ENCODE peak calls at places on chromosomes 3 and 15, in four cellular contexts. N is Right ventricle myocardium superior; C is stimulated activated effector memory CD8-positive, alpha-beta T cell treated with anti-CD3 and anti-CD28 coated beads, Interleukin-12 subunit alpha, Interleukin-12 subunit beta, amount 100 ng/mL, for 72 hours; O is foreskin melanocyte. R is an unnamed sample.

GRCh38 chr15:67193223-67194009 is 61.0 kb downstream of the AAGAB start:
- DNase-seq in N (no peak), C (no peak), O (no peak), R (no peak)

GRCh38 chr3:184289426-184289938 is 9.6 kb upstream of the PSMD2 start:
- DNase-seq in N (no peak), C (peak), O (peak), R (peak)

GRCh38 chr3:187783098-187783497 is 37.8 kb upstream of the BCL6 start:
- DNase-seq in N (peak), C (no peak), O (no peak), R (no peak)

GRCh38 chr15:65335278-65336055 is 31.0 kb downstream of the RNU5B-1 start:
- DNase-seq in N (no peak), C (no peak), O (no peak), R (no peak)

GRCh38 chr3:55439657-55440405 is 47.3 kb downstream of the WNT5A start:
- DNase-seq in N (no peak), C (no peak), O (no peak), R (no peak)

GRCh38 chr3:143067201-143067600 is 52.4 kb upstream of the CHST2 start:
- DNase-seq in N (no peak), C (no peak), O (no peak), R (no peak)

GRCh38 chr3:32371466-32372212 is 20.0 kb upstream of the CMTM7 start:
- DNase-seq in N (no peak), C (no peak), O (no peak), R (no peak)

GRCh38 chr3:167304077-167304476 is 76.0 kb downstream of the ZBBX start:
- DNase-seq in N (no peak), C (no peak), O (no peak), R (no peak)

GRCh38 chr15:58690703-58691102 is 58.8 kb downstream of the ADAM10 start:
- DNase-seq in N (no peak), C (no peak), O (no peak), R (no peak)

GRCh38 chr3:44442591-44443309 is 34.7 kb downstream of the ZNF445 start:
- DNase-seq in N (no peak), C (no peak), O (no peak), R (no peak)

GRCh38 chr3:39250116-39250747 is 29.6 kb downstream of the CX3CR1 start:
- DNase-seq in N (no peak), C (no peak), O (peak), R (no peak)

GRCh38 chr3:178736300-178736699 is 200.1 kb downstream of the KCNMB2 start:
- DNase-seq in N (no peak), C (no peak), O (no peak), R (no peak)

GRCh38 chr15:76809704-76810103 is 95.4 kb downstream of the SCAPER start:
- DNase-seq in N (no peak), C (no peak), O (no peak), R (no peak)

GRCh38 chr3:73719413-73719831 is 94.7 kb upstream of the PDZRN3 start:
- DNase-seq in N (no peak), C (no peak), O (no peak), R (no peak)

GRCh38 chr15:79572691-79573340 is 140.7 kb downstream of the MINAR1 start:
- DNase-seq in N (no peak), C (no peak), O (peak), R (no peak)

GRCh38 chr15:60575995-60576394 is 97.1 kb upstream of the ICE2 start:
- DNase-seq in N (no peak), C (peak), O (no peak), R (no peak)

GRCh38 chr15:91116379-91117067 is 16.5 kb downstream of the SV2B start:
- DNase-seq in N (no peak), C (no peak), O (peak), R (peak)

GRCh38 chr15:24962880-24963279 is 8.1 kb downstream of the SNRPN start:
- DNase-seq in N (no peak), C (no peak), O (no peak), R (no peak)

GRCh38 chr3:189276481-189277190 is 104.9 kb downstream of the TPRG1 start:
- DNase-seq in N (no peak), C (no peak), O (peak), R (no peak)

GRCh38 chr3:27059489-27059888 is 309.7 kb downstream of the NEK10 start:
- DNase-seq in N (no peak), C (no peak), O (no peak), R (no peak)

GRCh38 chr15:51038258-51039042 is 56.3 kb downstream of the TNFAIP8L3 start:
- DNase-seq in N (no peak), C (no peak), O (no peak), R (no peak)

GRCh38 chr3:179716811-179717210 is 64.0 kb downstream of the USP13 start:
- DNase-seq in N (no peak), C (no peak), O (peak), R (no peak)

GRCh38 chr3:101851072-101851471 is 1.8 kb downstream of the NFKBIZ start:
- DNase-seq in N (no peak), C (no peak), O (no peak), R (no peak)

GRCh38 chr15:49793943-49794342 is 173.1 kb downstream of the DTWD1 start:
- DNase-seq in N (no peak), C (no peak), O (no peak), R (no peak)

GRCh38 chr3:46909535-46910161 is 32.1 kb downstream of the PTH1R start:
- DNase-seq in N (peak), C (peak), O (peak), R (peak)

GRCh38 chr3:130897316-130897715 is 3.4 kb downstream of the ATP2C1 start:
- DNase-seq in N (no peak), C (no peak), O (no peak), R (no peak)

GRCh38 chr15:55980511-55980910 is 12.9 kb downstream of the NEDD4 start:
- DNase-seq in N (no peak), C (no peak), O (no peak), R (no peak)

GRCh38 chr15:52798529-52799101 is 8.5 kb upstream of the ONECUT1 start:
- DNase-seq in N (no peak), C (no peak), O (no peak), R (no peak)

GRCh38 chr3:39361252-39361927 is 21.8 kb upstream of the SLC25A38 start:
- DNase-seq in N (no peak), C (peak), O (no peak), R (no peak)

GRCh38 chr3:15331606-15332404 is 581 bp downstream of the SH3BP5 start:
- DNase-seq in N (peak), C (peak), O (no peak), R (no peak)

GRCh38 chr15:61687651-61688050 is 372.6 kb downstream of the VPS13C start:
- DNase-seq in N (no peak), C (no peak), O (no peak), R (no peak)

GRCh38 chr3:134423153-134423552 is 48.9 kb upstream of the AMOTL2 start:
- DNase-seq in N (no peak), C (no peak), O (no peak), R (no peak)

GRCh38 chr3:128456776-128457715 is 9.6 kb downstream of the DNAJB8 start:
- DNase-seq in N (peak), C (no peak), O (no peak), R (no peak)

GRCh38 chr15:101320501-101321052 is 25.5 kb upstream of the SNRPA1 start:
- DNase-seq in N (peak), C (peak), O (peak), R (no peak)

GRCh38 chr3:110198717-110199587 is 861.6 kb upstream of the DPPA4 start:
- DNase-seq in N (no peak), C (no peak), O (no peak), R (no peak)

GRCh38 chr3:15360786-15361493 is 28.6 kb upstream of the SH3BP5 start:
- DNase-seq in N (no peak), C (no peak), O (no peak), R (no peak)

GRCh38 chr3:62727981-62728380 is 147.2 kb downstream of the CADPS start:
- DNase-seq in N (no peak), C (no peak), O (no peak), R (no peak)